ENCODE peak calls at places on chromosomes 16 and 17, in five cellular contexts. P, G, J, C and F are unnamed samples.

GRCh38 chr17:1792495-1793446 is 30.9 kb downstream of the SERPINF1 start:
- DNase-seq in P (no peak), G (no peak), J (no peak), C (no peak), F (no peak)

GRCh38 chr17:73231363-73231762 is 30.3 kb downstream of the CPSF4L start:
- DNase-seq in P (peak; percentile 27), G (no peak), J (no peak), C (no peak), F (no peak)

GRCh38 chr17:55641559-55642160 is 81.0 kb downstream of the TMEM100 start:
- DNase-seq in P (peak; percentile 31), G (peak; percentile 48), J (peak; percentile 74), C (peak; percentile 60), F (no peak)

GRCh38 chr17:11997147-11997971 is at the start of gene ZNF18:
- DNase-seq in P (peak; percentile 91), G (peak; percentile 78), J (peak; percentile 99), C (peak; percentile 98), F (peak; percentile 58)

GRCh38 chr17:27217631-27218030 is 76.3 kb upstream of the WSB1 start:
- DNase-seq in P (no peak), G (no peak), J (no peak), C (no peak), F (no peak)

GRCh38 chr16:22274916-22275315 is 22.3 kb upstream of the POLR3E start:
- DNase-seq in P (no peak), G (no peak), J (no peak), C (no peak), F (no peak)

GRCh38 chr17:60297729-60298293 is 94.1 kb downstream of the USP32 start:
- DNase-seq in P (no peak), G (no peak), J (no peak), C (no peak), F (no peak)

GRCh38 chr17:57145347-57145746 is 60.3 kb downstream of the AKAP1 start:
- DNase-seq in P (no peak), G (no peak), J (no peak), C (no peak), F (no peak)

GRCh38 chr17:28033972-28034714 is 8.3 kb upstream of the NLK start:
- DNase-seq in P (peak; percentile 39), G (peak; percentile 41), J (no peak), C (no peak), F (peak; percentile 60)

GRCh38 chr16:83023011-83023410 is 396.2 kb downstream of the CDH13 start:
- DNase-seq in P (no peak), G (no peak), J (no peak), C (no peak), F (no peak)

GRCh38 chr17:27466748-27467375 is 10.6 kb downstream of the KSR1 start:
- DNase-seq in P (no peak), G (no peak), J (peak; percentile 30), C (no peak), F (no peak)

GRCh38 chr16:83682126-83682857 is 125.5 kb upstream of the HSBP1 start:
- DNase-seq in P (no peak), G (no peak), J (no peak), C (no peak), F (no peak)

GRCh38 chr17:75996665-75997590 is 3.7 kb upstream of the CDK3 start:
- DNase-seq in P (peak; percentile 97), G (no peak), J (no peak), C (no peak), F (no peak)

GRCh38 chr16:2385441-2385840 is 43.8 kb upstream of the CCNF start:
- DNase-seq in P (peak; percentile 84), G (no peak), J (no peak), C (no peak), F (no peak)

GRCh38 chr17:68499587-68499986 is 12.6 kb upstream of the PRKAR1A start:
- DNase-seq in P (no peak), G (no peak), J (no peak), C (no peak), F (no peak)

GRCh38 chr17:7816926-7817642 is 16.9 kb upstream of the KDM6B start:
- DNase-seq in P (no peak), G (no peak), J (no peak), C (no peak), F (no peak)

GRCh38 chr17:81733507-81734404 is 21.7 kb downstream of the SLC25A10 start:
- DNase-seq in P (peak; percentile 63), G (no peak), J (peak; percentile 86), C (peak; percentile 85), F (no peak)

GRCh38 chr17:18141210-18141803 is 32.8 kb downstream of the MYO15A start:
- DNase-seq in P (peak; percentile 43), G (no peak), J (no peak), C (no peak), F (no peak)

GRCh38 chr17:30323895-30324319 is 9.9 kb downstream of the TMIGD1 start:
- DNase-seq in P (peak; percentile 61), G (no peak), J (no peak), C (peak; percentile 20), F (no peak)

GRCh38 chr16:87135631-87136030 is 181.6 kb downstream of the C16orf95 start:
- DNase-seq in P (no peak), G (no peak), J (no peak), C (no peak), F (no peak)

GRCh38 chr17:7318121-7318860 is 3.1 kb upstream of the GPS2 start:
- DNase-seq in P (no peak), G (no peak), J (no peak), C (no peak), F (no peak)

GRCh38 chr17:81693491-81694360 is 9.4 kb upstream of the MRPL12 start:
- DNase-seq in P (no peak), G (no peak), J (no peak), C (no peak), F (no peak)

GRCh38 chr16:88882358-88883030 is 16.0 kb upstream of the PABPN1L start:
- DNase-seq in P (no peak), G (no peak), J (no peak), C (no peak), F (no peak)

GRCh38 chr16:68596266-68596665 is 48.8 kb upstream of the CDH3 start:
- DNase-seq in P (no peak), G (no peak), J (no peak), C (no peak), F (no peak)

GRCh38 chr17:10471853-10472252 is 2.5 kb upstream of the MYH4 start:
- DNase-seq in P (no peak), G (no peak), J (no peak), C (no peak), F (no peak)

GRCh38 chr16:8963010-8963824 is 489 bp downstream of the USP7 start:
- DNase-seq in P (no peak), G (no peak), J (no peak), C (peak; percentile 30), F (no peak)

GRCh38 chr16:47774661-47775060 is 313.5 kb downstream of the PHKB start:
- DNase-seq in P (peak; percentile 44), G (no peak), J (no peak), C (no peak), F (no peak)

GRCh38 chr16:67442581-67443255 is 11.8 kb downstream of the HSD11B2 start:
- DNase-seq in P (no peak), G (no peak), J (no peak), C (no peak), F (no peak)

GRCh38 chr16:30867747-30868146 is 26.1 kb downstream of the BCL7C start:
- DNase-seq in P (no peak), G (no peak), J (no peak), C (no peak), F (no peak)

GRCh38 chr17:77783991-77784820 is 174.3 kb upstream of the TNRC6C start:
- DNase-seq in P (no peak), G (no peak), J (no peak), C (no peak), F (no peak)

GRCh38 chr17:67095803-67096202 is 51.4 kb downstream of the CACNG1 start:
- DNase-seq in P (peak; percentile 39), G (no peak), J (no peak), C (no peak), F (no peak)

GRCh38 chr16:56789360-56789759 is 59.4 kb downstream of the NUP93 start:
- DNase-seq in P (peak; percentile 45), G (no peak), J (peak; percentile 45), C (no peak), F (no peak)

GRCh38 chr16:397736-398332 is 835 bp downstream of the NME4 start:
- DNase-seq in P (no peak), G (no peak), J (peak; percentile 86), C (peak; percentile 76), F (no peak)

GRCh38 chr16:26987631-26988030 is 79.1 kb upstream of the C16orf82 start:
- DNase-seq in P (no peak), G (peak; percentile 88), J (no peak), C (no peak), F (peak; percentile 58)

GRCh38 chr16:26985100-26986065 is 81.3 kb upstream of the C16orf82 start:
- DNase-seq in P (no peak), G (no peak), J (no peak), C (no peak), F (no peak)

GRCh38 chr16:26983426-26983825 is 83.3 kb upstream of the C16orf82 start:
- DNase-seq in P (no peak), G (no peak), J (no peak), C (no peak), F (peak; percentile 24)

GRCh38 chr16:26981266-26981938 is 85.3 kb upstream of the C16orf82 start:
- DNase-seq in P (no peak), G (peak; percentile 72), J (no peak), C (no peak), F (peak; percentile 24)

GRCh38 chr16:26982422-26982821 is 84.3 kb upstream of the C16orf82 start:
- DNase-seq in P (no peak), G (no peak), J (no peak), C (no peak), F (no peak)
- H3K27me3 ChIP-seq in P (no peaks in the 10 kb centered on the region), G (no peaks in the 10 kb centered on the region), J (peaks cover 5% of the 10 kb centered on the region), C (no peaks in the 10 kb centered on the region), F (no peaks in the 10 kb centered on the region)

GRCh38 chr16:58198022-58198683 is at the start of gene CSNK2A2:
- DNase-seq in P (peak; percentile 59), G (peak; percentile 10), J (peak; percentile 83), C (peak; percentile 75), F (no peak)
- TF ChIP-seq CTCF in P (peak; percentile 50), G (peak; percentile 32), J (peak; percentile 23), C (peak; percentile 61), F (no peak)

DNA sequence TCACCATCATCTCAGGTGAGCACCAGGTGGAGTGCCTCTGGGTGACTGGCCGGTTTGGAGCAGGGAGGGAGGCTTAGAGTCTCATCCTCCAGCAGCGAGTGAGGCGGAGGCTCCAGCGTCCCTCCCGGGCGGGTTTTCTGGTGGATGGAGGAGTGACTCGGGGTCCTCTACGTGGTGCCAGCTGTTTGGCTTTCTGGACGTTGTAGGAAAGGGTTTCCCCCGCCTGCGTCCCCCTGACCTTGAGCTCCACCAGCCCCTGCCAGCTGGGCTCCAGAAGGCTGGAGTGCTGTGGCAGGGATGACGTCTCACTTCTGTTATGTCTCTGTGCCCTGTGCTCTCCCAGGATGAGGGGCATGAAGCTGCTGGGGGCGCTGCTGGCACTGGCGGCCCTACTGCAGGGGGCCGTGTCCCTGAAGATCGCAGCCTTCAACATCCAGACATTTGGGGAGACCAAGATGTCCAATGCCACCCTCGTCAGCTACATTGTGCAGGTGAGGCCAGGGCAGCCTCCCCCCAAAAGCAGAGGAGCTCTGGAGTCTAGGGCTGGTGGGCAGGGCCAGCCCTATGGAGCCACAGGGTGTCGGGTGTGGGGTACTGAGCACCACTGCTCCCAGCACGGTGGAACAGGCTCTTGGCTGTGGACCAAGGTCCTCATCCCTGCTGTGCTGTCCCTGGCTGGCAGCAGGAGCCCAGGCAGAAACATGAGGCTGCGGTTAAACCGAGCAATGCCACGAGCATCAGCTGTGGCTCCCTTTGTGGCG is 719 bp downstream of the DNASE1 start:
- DNase-seq in P (no peak), G (no peak), J (no peak), C (no peak), F (no peak)
- H3K27me3 ChIP-seq in P (no peaks in the 10 kb centered on the region), G (no peaks in the 10 kb centered on the region), J (no peaks in the 10 kb centered on the region), C (no peaks in the 10 kb centered on the region), F (no peaks in the 10 kb centered on the region)

GRCh38 chr16:72060405-72060804 is 2.6 kb upstream of the HPR start:
- DNase-seq in P (no peak), G (no peak), J (no peak), C (no peak), F (no peak)
- TF ChIP-seq CTCF in P (no peak), G (no peak), J (no peak), C (no peak), F (no peak)